ENCODE peak calls at places on chromosomes 13 and 19, in nine cellular contexts. O is psoas muscle; G is stimulated activated CD8-positive, alpha-beta memory T cell treated with anti-CD3 and anti-CD28 coated beads, Interleukin-12 subunit alpha, Interleukin-12 subunit beta, amount 100 ng/mL, for 1 hour; W is tibial artery; P is M059J; B is DMS53; L is kidney tubule cell; X is fibroblast of the aortic adventitia; T is activated T-cell treated with anti-CD3 and anti-CD28 coated beads, Interleukin-2, amount 50 U/mL, for 4 hours. A is an unnamed sample.

GRCh38 chr19:50387176-50387867 is 3.2 kb downstream of the POLD1 start:
- DNase-seq in X (no peak), P (no peak), O (no peak), T (no peak), L (no peak), G (no peak), B (no peak), W (no peak), A (peak; percentile 15)

GRCh38 chr19:4581381-4582111 is 22.1 kb upstream of the SEMA6B start:
- DNase-seq in B (peak; percentile 51), G (no peak), O (no peak), L (no peak), P (peak; percentile 30), W (no peak), T (no peak), X (peak; percentile 35), A (no peak)

GRCh38 chr19:54141356-54141755 is 3.8 kb downstream of the CNOT3 start:
- DNase-seq in B (no peak), X (no peak), P (no peak), L (no peak), O (no peak), T (no peak), W (no peak), G (no peak), A (no peak)

GRCh38 chr13:32443111-32443510 is 15.2 kb upstream of the N4BP2L1 start:
- DNase-seq in P (peak; percentile 11), L (peak; percentile 22), T (peak; percentile 26), X (no peak), B (peak; percentile 82), G (no peak), W (no peak), O (no peak), A (peak; percentile 43)

GRCh38 chr19:10114651-10115391 is 3.3 kb downstream of the P2RY11 start:
- DNase-seq in L (no peak), T (no peak), X (no peak), G (no peak), P (no peak), O (no peak), W (no peak), B (peak; percentile 37), A (no peak)

GRCh38 chr19:13044160-13044853 is 49.0 kb downstream of the NFIX start:
- DNase-seq in T (peak; percentile 30), B (no peak), O (no peak), P (peak; percentile 82), L (peak; percentile 39), X (peak; percentile 51), G (peak; percentile 24), W (no peak), A (no peak)

GRCh38 chr13:31067416-31068118 is 94.1 kb downstream of the HSPH1 start:
- DNase-seq in P (peak; percentile 85), B (no peak), G (no peak), L (peak; percentile 82), T (no peak), W (no peak), X (peak; percentile 77), O (no peak), A (no peak)

GRCh38 chr13:92074658-92075057 is 676.2 kb downstream of the GPC5 start:
- DNase-seq in W (no peak), X (no peak), L (peak; percentile 21), T (no peak), B (peak; percentile 53), P (no peak), G (no peak), O (no peak), A (no peak)

GRCh38 chr19:4063369-4064072 is 3.2 kb downstream of the ZBTB7A start:
- DNase-seq in O (peak; percentile 22), P (no peak), W (no peak), B (peak; percentile 71), X (no peak), G (no peak), L (peak; percentile 34), T (no peak), A (peak; percentile 22)

GRCh38 chr13:108895220-108895704 is 265.9 kb downstream of the MYO16 start:
- DNase-seq in X (peak; percentile 69), G (no peak), O (no peak), T (no peak), L (peak; percentile 63), P (peak; percentile 43), B (peak; percentile 58), W (no peak), A (peak; percentile 47)

GRCh38 chr19:29674374-29675119 is 9.3 kb downstream of the PLEKHF1 start:
- DNase-seq in B (no peak), W (no peak), X (no peak), P (no peak), T (no peak), G (no peak), O (no peak), L (no peak), A (no peak)

GRCh38 chr19:47581605-47582319 is 8.8 kb upstream of the ZNF541 start:
- DNase-seq in B (peak; percentile 72), P (no peak), T (no peak), L (no peak), O (no peak), X (no peak), G (no peak), W (no peak), A (no peak)

A was measured in endothelial cell of umbilical vein.